ENCODE peak calls at places on chromosomes 16 and 17, in six cellular contexts. V, X, R, O, J and W are unnamed samples.

GRCh38 chr17:8745586-8746500 is 1.2 kb upstream of the CCDC42 start:
- DNase-seq in V (peak), X (peak), R (no peak), O (peak), J (peak), W (peak)

GRCh38 chr17:8057691-8058114 is 18.8 kb downstream of the ALOX15B start:
- DNase-seq in V (no peak), X (peak), R (peak), O (peak), J (peak), W (no peak)

GRCh38 chr17:67281053-67281452 is 36.1 kb upstream of the HELZ start:
- DNase-seq in V (no peak), X (peak), R (no peak), O (no peak), J (no peak), W (no peak)

GRCh38 chr16:12046651-12047050 is 70.1 kb downstream of the SNX29 start:
- DNase-seq in V (no peak), X (no peak), R (no peak), O (no peak), J (no peak), W (no peak)

GRCh38 chr16:75074920-75075687 is 41.5 kb downstream of the LDHD start:
- DNase-seq in V (peak), X (no peak), R (no peak), O (peak), J (peak), W (no peak)

GRCh38 chr16:15961060-15961511 is 11.7 kb downstream of the ABCC1 start:
- DNase-seq in V (peak), X (no peak), R (no peak), O (peak), J (peak), W (no peak)

GRCh38 chr17:16425698-16426659 is 10.6 kb downstream of the TRPV2 start:
- DNase-seq in V (no peak), X (no peak), R (no peak), O (no peak), J (no peak), W (peak)

GRCh38 chr17:71118039-71118438 is 948.7 kb downstream of the KCNJ2 start:
- DNase-seq in V (no peak), X (peak), R (peak), O (no peak), J (no peak), W (no peak)

GRCh38 chr17:19366637-19366972 is 4.1 kb upstream of the B9D1 start:
- DNase-seq in V (no peak), X (no peak), R (no peak), O (no peak), J (no peak), W (no peak)

GRCh38 chr17:81274471-81274855 is 20.6 kb downstream of the SLC38A10 start:
- DNase-seq in V (no peak), X (no peak), R (no peak), O (no peak), J (no peak), W (no peak)

GRCh38 chr17:37488009-37488604 is 1.6 kb upstream of the DUSP14 start:
- DNase-seq in V (no peak), X (peak), R (peak), O (no peak), J (no peak), W (no peak)

GRCh38 chr16:4640572-4641305 is 16.1 kb downstream of the MGRN1 start:
- DNase-seq in V (no peak), X (no peak), R (no peak), O (no peak), J (no peak), W (no peak)

GRCh38 chr17:35731239-35731931 is at the start of gene RASL10B:
- DNase-seq in V (no peak), X (no peak), R (peak), O (peak), J (peak), W (no peak)

GRCh38 chr17:63954402-63955063 is 18.2 kb downstream of the SCN4A start:
- DNase-seq in V (no peak), X (no peak), R (no peak), O (peak), J (peak), W (no peak)

GRCh38 chr17:46978489-46979022 is 497 bp downstream of the RPRML start:
- DNase-seq in V (no peak), X (no peak), R (no peak), O (peak), J (peak), W (no peak)

GRCh38 chr16:66372078-66372897 is 5.8 kb downstream of the CDH5 start:
- DNase-seq in V (no peak), X (no peak), R (no peak), O (no peak), J (no peak), W (peak)

GRCh38 chr16:7524419-7524818 is 191.8 kb downstream of the RBFOX1 start:
- DNase-seq in V (no peak), X (no peak), R (no peak), O (no peak), J (no peak), W (no peak)

GRCh38 chr17:61837175-61838051 is 25.9 kb downstream of the BRIP1 start:
- DNase-seq in V (no peak), X (peak), R (peak), O (peak), J (peak), W (peak)

GRCh38 chr17:47736501-47737211 is 3.6 kb downstream of the TBX21 start:
- DNase-seq in V (no peak), X (no peak), R (no peak), O (no peak), J (no peak), W (no peak)

GRCh38 chr17:8144401-8145295 is 7.6 kb downstream of the PER1 start:
- DNase-seq in V (no peak), X (no peak), R (no peak), O (no peak), J (no peak), W (peak)

GRCh38 chr16:48862087-48862532 is 252.1 kb upstream of the N4BP1 start:
- DNase-seq in V (no peak), X (peak), R (peak), O (no peak), J (no peak), W (no peak)

GRCh38 chr16:71358464-71359031 is at the start of gene CALB2:
- DNase-seq in V (peak), X (no peak), R (peak), O (peak), J (peak), W (peak)

GRCh38 chr17:35630530-35631148 is 43.5 kb downstream of the AP2B1 start:
- DNase-seq in V (no peak), X (peak), R (no peak), O (no peak), J (no peak), W (no peak)

GRCh38 chr16:13376174-13376573 is 474.8 kb downstream of the SHISA9 start:
- DNase-seq in V (no peak), X (no peak), R (no peak), O (peak), J (no peak), W (no peak)

GRCh38 chr16:57598437-57598836 is 30.0 kb upstream of the ADGRG1 start:
- DNase-seq in V (no peak), X (no peak), R (no peak), O (no peak), J (no peak), W (no peak)

GRCh38 chr16:85563515-85564276 is 49.4 kb upstream of the GSE1 start:
- DNase-seq in V (no peak), X (no peak), R (no peak), O (no peak), J (no peak), W (peak)

GRCh38 chr17:38415250-38416194 is 12.7 kb upstream of the ARHGAP23 start:
- DNase-seq in V (no peak), X (peak), R (peak), O (peak), J (peak), W (no peak)

GRCh38 chr17:49401971-49402491 is 12.7 kb downstream of the PHB1 start:
- DNase-seq in V (no peak), X (no peak), R (no peak), O (no peak), J (no peak), W (peak)